ENCODE peak calls at places on chromosomes 11 and 22, in eight cellular contexts. S, K, T, B, Z, U, P and J are unnamed samples.

GRCh38 chr11:58926695-58927094 is 12.6 kb upstream of the GLYATL1 start:
- DNase-seq in S (no peak), K (no peak), T (no peak), B (no peak), Z (no peak), U (no peak), P (no peak), J (no peak)

GRCh38 chr11:12715131-12715530 is 40.9 kb downstream of the TEAD1 start:
- DNase-seq in S (no peak), K (no peak), T (no peak), B (no peak), Z (no peak), U (no peak), P (no peak), J (no peak)

GRCh38 chr22:29726512-29727247 is 6.9 kb downstream of the CABP7 start:
- DNase-seq in S (no peak), K (no peak), T (no peak), B (no peak), Z (no peak), U (no peak), P (no peak), J (no peak)

GRCh38 chr22:45859231-45860161 is 117.5 kb downstream of the WNT7B start:
- DNase-seq in S (no peak), K (peak; percentile 80), T (no peak), B (no peak), Z (no peak), U (no peak), P (no peak), J (no peak)

GRCh38 chr11:63445720-63446119 is 45.2 kb downstream of the PLAAT5 start:
- DNase-seq in S (no peak), K (no peak), T (no peak), B (no peak), Z (no peak), U (no peak), P (no peak), J (peak; percentile 1)

GRCh38 chr11:118897721-118898310 is 14.1 kb downstream of the CXCR5 start:
- DNase-seq in S (no peak), K (no peak), T (no peak), B (no peak), Z (no peak), U (peak; percentile 39), P (no peak), J (no peak)

GRCh38 chr11:59728913-59729312 is 15.3 kb upstream of the OR10V1 start:
- DNase-seq in S (no peak), K (no peak), T (no peak), B (no peak), Z (no peak), U (no peak), P (no peak), J (no peak)

GRCh38 chr22:31154975-31155374 is 5.0 kb upstream of the RNF185 start:
- DNase-seq in S (no peak), K (no peak), T (no peak), B (no peak), Z (no peak), U (no peak), P (no peak), J (no peak)

GRCh38 chr11:72321381-72321996 is 77.5 kb upstream of the PHOX2A start:
- DNase-seq in S (no peak), K (no peak), T (no peak), B (no peak), Z (no peak), U (no peak), P (no peak), J (peak; percentile 7)

GRCh38 chr11:36638586-36638985 is 40.5 kb upstream of the RAG2 start:
- DNase-seq in S (no peak), K (no peak), T (no peak), B (no peak), Z (no peak), U (no peak), P (no peak), J (no peak)

GRCh38 chr11:65384301-65384889 is 1.9 kb upstream of the SLC25A45 start:
- DNase-seq in S (no peak), K (no peak), T (no peak), B (no peak), Z (no peak), U (peak; percentile 49), P (no peak), J (no peak)

GRCh38 chr11:102121329-102121728 is 11.1 kb downstream of the YAP1 start:
- DNase-seq in S (no peak), K (no peak), T (no peak), B (no peak), Z (no peak), U (no peak), P (no peak), J (no peak)

GRCh38 chr11:103016031-103016430 is 60.5 kb upstream of the MMP13 start:
- DNase-seq in S (no peak), K (no peak), T (no peak), B (no peak), Z (no peak), U (no peak), P (no peak), J (no peak)

GRCh38 chr22:46985507-46985882 is 223.0 kb downstream of the TBC1D22A start:
- DNase-seq in S (no peak), K (no peak), T (no peak), B (no peak), Z (no peak), U (no peak), P (no peak), J (no peak)
- TF ChIP-seq CTCF in S (no peak), K (no peak), T (no peak), B (peak; percentile 45), Z (no peak), U (no peak), P (peak; percentile 17), J (no peak)

GRCh38 chr11:120210651-120211521 is at the start of gene OAF:
- DNase-seq in S (no peak), K (no peak), T (peak; percentile 84), B (peak; percentile 55), Z (peak; percentile 50), U (peak; percentile 78), P (peak; percentile 88), J (no peak)
- H3K4me1 ChIP-seq in S (peaks cover 37% of the 10 kb centered on the region), K (no peaks in the 10 kb centered on the region), T (peaks cover 71% of the 10 kb centered on the region), B (peaks cover 23% of the 10 kb centered on the region), Z (peaks cover 3% of the 10 kb centered on the region), U (peaks cover 83% of the 10 kb centered on the region), P (peaks cover 14% of the 10 kb centered on the region), J (peaks cover 25% of the 10 kb centered on the region)

GRCh38 chr11:34944692-34945091 is 28.3 kb downstream of the PDHX start:
- DNase-seq in S (no peak), K (no peak), T (no peak), B (no peak), Z (no peak), U (no peak), P (no peak), J (no peak)

GRCh38 chr11:34941688-34942087 is 25.3 kb downstream of the PDHX start:
- DNase-seq in S (no peak), K (no peak), T (no peak), B (no peak), Z (no peak), U (no peak), P (no peak), J (no peak)

GRCh38 chr11:34936945-34937344 is 20.5 kb downstream of the PDHX start:
- DNase-seq in S (no peak), K (no peak), T (no peak), B (no peak), Z (no peak), U (no peak), P (no peak), J (no peak)

GRCh38 chr11:34938621-34939020 is 22.2 kb downstream of the PDHX start:
- DNase-seq in S (no peak), K (no peak), T (no peak), B (no peak), Z (no peak), U (no peak), P (no peak), J (no peak)

GRCh38 chr11:34940026-34940677 is 23.7 kb downstream of the PDHX start:
- DNase-seq in S (no peak), K (no peak), T (no peak), B (no peak), Z (no peak), U (no peak), P (no peak), J (no peak)
- TF ChIP-seq CTCF in S (no peak), K (no peak), T (no peak), B (peak; percentile 17), Z (no peak), U (no peak), P (peak; percentile 37), J (no peak)

DNA sequence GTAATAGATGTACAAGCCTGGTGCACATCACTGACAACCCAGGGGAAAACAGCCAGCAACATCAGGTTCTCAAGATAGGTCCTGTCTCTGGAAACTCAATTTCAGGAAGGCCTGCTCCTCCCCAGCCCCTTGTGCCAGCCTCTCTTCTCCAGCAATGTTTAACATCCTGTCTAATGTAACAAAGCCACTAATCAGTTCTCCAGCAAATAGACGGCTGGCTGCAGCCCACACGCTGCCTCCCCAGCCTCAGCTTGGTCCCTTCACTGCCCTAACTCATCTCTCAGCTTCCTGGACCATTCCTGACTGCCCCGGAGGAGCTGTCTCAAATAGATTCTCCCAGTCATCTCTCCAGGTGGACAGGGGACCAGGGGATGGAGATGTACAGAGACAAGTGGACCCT is 37.8 kb downstream of the RPL27A start:
- DNase-seq in S (no peak), K (no peak), T (no peak), B (no peak), Z (no peak), U (no peak), P (no peak), J (no peak)
- H3K4me1 ChIP-seq in S (peaks cover 71% of the 10 kb centered on the region), K (peaks cover 68% of the 10 kb centered on the region), T (peaks cover 91% of the 10 kb centered on the region), B (peaks cover 52% of the 10 kb centered on the region), Z (peaks cover 50% of the 10 kb centered on the region), U (peaks cover 66% of the 10 kb centered on the region), P (no peaks in the 10 kb centered on the region), J (peaks cover 54% of the 10 kb centered on the region)

GRCh38 chr11:43802509-43802908 is 78.1 kb upstream of the ALKBH3 start:
- DNase-seq in S (no peak), K (no peak), T (no peak), B (no peak), Z (no peak), U (no peak), P (peak; percentile 16), J (no peak)
- TF ChIP-seq CTCF in S (no peak), K (no peak), T (peak; percentile 30), B (peak; percentile 48), Z (no peak), U (no peak), P (peak; percentile 67), J (peak; percentile 23)